ENCODE peak calls at places on chromosomes 13 and 19, in four cellular contexts. B is lung, C is suprapubic skin, T is IMR-90. X is an unnamed sample.

GRCh38 chr19:17436094-17436873 is 12.2 kb downstream of the TMEM221 start:
- DNase-seq in B (no peak), C (no peak), T (no peak), X (no peak)

GRCh38 chr19:34220472-34221063 is 33.8 kb upstream of the GARRE1 start:
- DNase-seq in B (peak), C (no peak), T (peak), X (peak)

GRCh38 chr13:27826379-27827353 is 34.4 kb downstream of the GSX1 start:
- DNase-seq in B (peak), C (peak), T (peak), X (peak)

GRCh38 chr19:980133-980998 is 3.8 kb upstream of the WDR18 start:
- DNase-seq in B (no peak), C (no peak), T (no peak), X (no peak)

GRCh38 chr19:44694184-44694579 is 4.8 kb upstream of the CEACAM16 start:
- DNase-seq in B (no peak), C (no peak), T (no peak), X (no peak)

GRCh38 chr13:32840840-32841713 is 175.1 kb upstream of the KL start:
- DNase-seq in B (no peak), C (no peak), T (no peak), X (no peak)

GRCh38 chr19:634975-635652 is 1.8 kb upstream of the POLRMT start:
- DNase-seq in B (no peak), C (no peak), T (no peak), X (no peak)

GRCh38 chr13:58687130-58687529 is 1055.6 kb downstream of the PCDH17 start:
- DNase-seq in B (no peak), C (no peak), T (no peak), X (no peak)

GRCh38 chr19:16446108-16447014 is 25.4 kb downstream of the EPS15L1 start:
- DNase-seq in B (no peak), C (no peak), T (peak), X (no peak)

GRCh38 chr19:28981994-28982393 is 231.0 kb downstream of the UQCRFS1 start:
- DNase-seq in B (no peak), C (no peak), T (no peak), X (no peak)

GRCh38 chr19:18529782-18530181 is 7.9 kb upstream of the ELL start:
- DNase-seq in B (no peak), C (no peak), T (no peak), X (no peak)

GRCh38 chr13:39895254-39895653 is 239.8 kb downstream of the COG6 start:
- DNase-seq in B (no peak), C (no peak), T (no peak), X (no peak)

GRCh38 chr13:27953671-27954405 is 15.3 kb downstream of the CDX2 start:
- DNase-seq in B (peak), C (peak), T (peak), X (peak)

GRCh38 chr19:10346509-10346908 is 7.1 kb upstream of the ICAM3 start:
- DNase-seq in B (peak), C (no peak), T (peak), X (no peak)

GRCh38 chr19:18733196-18733647 is 49.7 kb downstream of the CRTC1 start:
- DNase-seq in B (no peak), C (no peak), T (peak), X (no peak)

GRCh38 chr13:26942184-26942583 is 181.6 kb upstream of the GPR12 start:
- DNase-seq in B (no peak), C (no peak), T (no peak), X (no peak)

GRCh38 chr13:110280996-110281688 is 25.8 kb downstream of the COL4A1 start:
- DNase-seq in B (no peak), C (no peak), T (no peak), X (no peak)

GRCh38 chr19:45887311-45887710 is 1.4 kb upstream of the IRF2BP1 start:
- DNase-seq in B (no peak), C (no peak), T (no peak), X (no peak)

GRCh38 chr13:96218475-96218874 is 128.6 kb downstream of the HS6ST3 start:
- DNase-seq in B (no peak), C (no peak), T (no peak), X (no peak)

GRCh38 chr19:18291590-18292459 is 10.4 kb upstream of the JUND start:
- DNase-seq in B (peak), C (peak), T (peak), X (no peak)

GRCh38 chr19:16061943-16062342 is 14.4 kb upstream of the TPM4 start:
- DNase-seq in B (no peak), C (no peak), T (no peak), X (no peak)

GRCh38 chr19:43809762-43810696 is 7.8 kb upstream of the LYPD5 start:
- DNase-seq in B (no peak), C (no peak), T (peak), X (no peak)

GRCh38 chr13:99122171-99122570 is 78.5 kb upstream of the UBAC2 start:
- DNase-seq in B (no peak), C (no peak), T (no peak), X (no peak)

GRCh38 chr19:47093841-47094240 is 19.7 kb downstream of the ZC3H4 start:
- DNase-seq in B (no peak), C (no peak), T (no peak), X (no peak)

GRCh38 chr19:6577410-6578125 is 13.4 kb downstream of the CD70 start:
- DNase-seq in B (no peak), C (no peak), T (no peak), X (no peak)

GRCh38 chr13:98650376-98651107 is 73.6 kb upstream of the STK24 start:
- DNase-seq in B (no peak), C (no peak), T (no peak), X (peak)

GRCh38 chr19:4175669-4175931 is 6.8 kb downstream of the SIRT6 start:
- DNase-seq in B (no peak), C (no peak), T (no peak), X (no peak)

GRCh38 chr13:90386090-90386489 is 961.4 kb upstream of the MIR17HG start:
- DNase-seq in B (no peak), C (no peak), T (no peak), X (peak)

DNA sequence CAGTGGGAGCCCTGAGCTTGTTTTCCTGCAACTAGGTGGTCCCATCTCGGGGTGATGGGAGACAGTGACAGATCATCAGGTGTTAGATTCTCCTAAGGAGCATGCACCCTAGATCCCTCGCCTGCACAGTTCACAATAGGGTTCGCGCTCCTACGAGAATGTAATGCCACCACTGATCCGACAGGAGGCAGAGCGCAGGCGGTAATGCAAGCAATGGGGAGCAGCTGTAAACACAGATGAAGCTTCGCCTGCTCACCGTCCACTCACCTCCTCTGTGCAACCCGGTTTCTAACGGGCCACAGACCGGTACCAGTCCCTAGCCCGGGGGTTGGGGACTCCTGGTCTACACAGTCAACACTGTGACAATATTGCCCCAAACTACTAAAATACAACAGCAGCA is 38.8 kb downstream of the CARD8 start:
- DNase-seq in B (no peak), C (no peak), T (no peak), X (no peak)
- TF ChIP-seq CTCF in B (no peak), C (no peak), T (no peak), X (no peak)

DNA sequence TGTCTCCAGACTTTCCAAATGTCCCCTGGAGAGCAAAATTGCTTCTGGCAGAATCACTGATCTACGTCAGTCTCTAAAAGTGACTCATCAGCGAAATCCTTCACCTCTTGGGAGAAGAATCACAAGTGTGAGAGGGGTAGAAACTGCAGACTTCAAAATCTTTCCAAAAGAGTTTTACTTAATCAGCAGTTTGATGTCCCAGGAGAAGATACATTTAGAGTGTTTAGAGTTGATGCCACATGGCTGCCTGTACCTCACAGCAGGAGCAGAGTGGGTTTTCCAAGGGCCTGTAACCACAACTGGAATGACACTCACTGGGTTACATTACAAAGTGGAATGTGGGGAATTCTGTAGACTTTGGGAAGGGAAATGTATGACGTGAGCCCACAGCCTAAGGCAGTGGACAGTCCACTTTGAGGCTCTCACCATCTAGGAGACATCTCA is 6.2 kb upstream of the CEACAM5 start:
- DNase-seq in B (no peak), C (no peak), T (peak), X (no peak)
- H3K4me3 ChIP-seq in B (no peak), C (no peak), T (no peak), X (no peak)

DNA sequence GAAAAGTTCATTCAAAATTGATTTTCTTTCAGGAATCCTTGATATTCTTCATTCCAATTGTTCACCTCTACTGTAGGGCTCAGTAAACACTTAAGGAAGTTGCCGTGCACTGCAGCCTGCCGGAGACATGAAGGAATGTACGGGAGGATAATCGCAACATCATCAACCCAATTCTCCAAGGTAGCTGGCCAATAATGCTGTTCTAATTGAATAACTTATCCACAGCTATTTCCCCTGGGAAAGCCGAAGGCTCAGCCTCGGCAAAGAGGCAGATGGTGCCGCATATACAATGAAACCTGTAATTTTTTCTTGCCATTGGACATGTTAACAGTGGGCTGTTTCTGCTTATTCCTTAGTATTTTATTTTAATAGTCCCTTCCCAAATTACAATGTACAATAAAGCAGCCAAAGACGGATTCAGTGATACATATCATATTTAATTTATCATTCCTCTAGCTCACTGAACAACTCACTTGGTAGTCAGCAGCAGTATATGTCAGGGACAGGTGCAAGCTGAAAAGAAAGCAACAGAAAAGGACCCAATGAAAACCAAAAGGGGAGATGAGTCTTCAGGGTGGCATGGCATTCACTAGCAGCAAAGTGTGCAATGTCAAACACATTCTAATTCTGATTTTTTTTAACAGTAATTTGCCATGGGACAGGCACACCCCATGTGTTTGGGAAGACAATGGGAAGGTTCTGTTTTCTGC is 420.5 kb upstream of the KLF12 start:
- DNase-seq in B (no peak), C (no peak), T (no peak), X (no peak)
- TF ChIP-seq CTCF in B (no peak), C (no peak), T (no peak), X (no peak)

GRCh38 chr19:51127032-51127431 is 2.3 kb downstream of the SIGLEC9 start:
- DNase-seq in B (no peak), C (peak), T (no peak), X (no peak)

GRCh38 chr19:51124216-51124615 is 490 bp upstream of the SIGLEC9 start:
- DNase-seq in B (no peak), C (no peak), T (no peak), X (no peak)

GRCh38 chr19:51123381-51124186 is 1.1 kb upstream of the SIGLEC9 start:
- DNase-seq in B (peak), C (no peak), T (no peak), X (no peak)

GRCh38 chr19:51125421-51126075 is 842 bp downstream of the SIGLEC9 start:
- DNase-seq in B (no peak), C (peak), T (no peak), X (no peak)

GRCh38 chr19:51124729-51125128 is at the start of gene SIGLEC9:
- DNase-seq in B (no peak), C (peak), T (no peak), X (no peak)
- H3K4me3 ChIP-seq in B (no peak), C (peak), T (no peak), X (no peak)

GRCh38 chr19:49451430-49452181 is at the start of gene PIH1D1:
- DNase-seq in B (peak), C (peak), T (peak), X (peak)
- TF ChIP-seq CTCF in B (no peak), C (no peak), T (no peak), X (no peak)

GRCh38 chr13:50911937-50912624 is 2.5 kb downstream of the RNASEH2B start:
- DNase-seq in B (peak), C (peak), T (peak), X (peak)
- H3K4me3 ChIP-seq in B (no peak), C (no peak), T (no peak), X (no peak)

DNA sequence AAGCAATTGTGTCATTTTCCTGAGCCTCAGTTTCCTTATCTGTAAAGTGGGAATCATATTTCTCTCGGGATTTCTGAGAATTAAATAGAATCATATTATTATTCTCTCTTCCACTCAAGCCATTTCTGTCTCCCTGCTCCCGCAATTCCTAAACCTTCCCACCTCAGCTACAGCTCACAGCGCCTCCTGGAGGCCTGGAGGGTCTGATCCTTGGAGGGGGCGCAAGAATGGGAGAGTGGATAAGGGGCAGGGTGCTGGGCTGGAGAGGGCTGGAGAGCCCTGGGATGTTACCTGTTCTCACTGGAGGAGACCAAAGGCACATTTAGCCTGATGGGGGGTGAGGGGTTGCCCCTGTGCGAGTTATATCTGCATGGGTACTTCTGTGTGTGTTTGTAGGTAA is 31.1 kb upstream of the CYP2S1 start:
- DNase-seq in B (no peak), C (no peak), T (no peak), X (no peak)
- TF ChIP-seq CTCF in B (no peak), C (no peak), T (no peak), X (no peak)

GRCh38 chr19:50723069-50723468 is at the start of gene CLEC11A:
- DNase-seq in B (no peak), C (peak), T (peak), X (no peak)
- H3K4me3 ChIP-seq in B (no peak), C (peak), T (peak), X (peak)

GRCh38 chr19:42092350-42092749 is 16.4 kb downstream of the ZNF574 start:
- DNase-seq in B (no peak), C (no peak), T (no peak), X (no peak)
- TF ChIP-seq CTCF in B (no peak), C (no peak), T (peak), X (peak)

GRCh38 chr13:106295971-106296370 is 239.5 kb downstream of the EFNB2 start:
- DNase-seq in B (no peak), C (no peak), T (no peak), X (no peak)

GRCh38 chr13:106302011-106302410 is 233.5 kb downstream of the EFNB2 start:
- DNase-seq in B (no peak), C (no peak), T (no peak), X (no peak)

GRCh38 chr13:106299616-106300015 is 235.8 kb downstream of the EFNB2 start:
- DNase-seq in B (no peak), C (no peak), T (no peak), X (no peak)

GRCh38 chr13:106297283-106297682 is 238.2 kb downstream of the EFNB2 start:
- DNase-seq in B (no peak), C (no peak), T (no peak), X (no peak)

GRCh38 chr13:106296723-106297122 is 238.7 kb downstream of the EFNB2 start:
- DNase-seq in B (no peak), C (no peak), T (no peak), X (no peak)
- H3K4me3 ChIP-seq in B (no peak), C (no peak), T (no peak), X (no peak)

X was measured in LNCaP clone FGC.